ENCODE peak calls at places on chromosomes 12 and 14, in ten cellular contexts. D is GM23338, U is H1, Z is fibroblast of lung, J is neuronal stem cell, Q is DND-41, H is mesenchymal stem cell, L is SK-N-SH, T is PC-9, Y is GM23248. P is an unnamed sample.

GRCh38 chr12:54683388-54683787 is 35.2 kb upstream of the DCD start:
- DNase-seq in D (peak), U (no peak), Z (no peak), J (no peak), Q (no peak), H (no peak), L (no peak), T (no peak), Y (no peak), P (no peak)

GRCh38 chr14:21874167-21874566 is 200.5 kb upstream of the OR4E1 start:
- DNase-seq in D (no peak), U (no peak), Z (no peak), J (no peak), Q (peak), H (no peak), L (no peak), T (no peak), Y (no peak), P (no peak)

GRCh38 chr12:106903241-106903950 is 52.3 kb upstream of the TMEM263 start:
- DNase-seq in D (peak), U (peak), Z (peak), J (peak), Q (peak), H (peak), L (peak), T (no peak), Y (peak), P (peak)

GRCh38 chr14:76348898-76349297 is 27.0 kb upstream of the ESRRB start:
- DNase-seq in D (peak), U (no peak), Z (peak), J (peak), Q (no peak), H (peak), L (peak), T (no peak), Y (peak), P (peak)

GRCh38 chr12:131499160-131499863 is 211.6 kb upstream of the SFSWAP start:
- DNase-seq in D (no peak), U (no peak), Z (no peak), J (no peak), Q (no peak), H (no peak), L (no peak), T (no peak), Y (peak), P (no peak)

GRCh38 chr12:102879144-102879763 is 37.8 kb downstream of the PAH start:
- DNase-seq in D (peak), U (peak), Z (peak), J (peak), Q (peak), H (no peak), L (peak), T (peak), Y (peak), P (peak)

GRCh38 chr14:32010561-32011188 is 66.4 kb upstream of the ARHGAP5 start:
- DNase-seq in D (no peak), U (no peak), Z (peak), J (no peak), Q (no peak), H (peak), L (peak), T (peak), Y (peak), P (peak)

GRCh38 chr12:10771132-10771733 is 31.2 kb downstream of the TAS2R7 start:
- DNase-seq in D (peak), U (no peak), Z (peak), J (peak), Q (no peak), H (peak), L (peak), T (no peak), Y (peak), P (peak)

GRCh38 chr12:15706010-15706676 is 83.0 kb downstream of the EPS8 start:
- DNase-seq in D (peak), U (no peak), Z (no peak), J (no peak), Q (no peak), H (no peak), L (no peak), T (no peak), Y (no peak), P (no peak)

GRCh38 chr14:56357478-56357877 is 222.1 kb upstream of the TMEM260 start:
- DNase-seq in D (no peak), U (no peak), Z (no peak), J (no peak), Q (no peak), H (no peak), L (no peak), T (no peak), Y (no peak), P (no peak)

GRCh38 chr14:50806241-50806933 is 24.6 kb downstream of the NIN start:
- DNase-seq in D (no peak), U (no peak), Z (no peak), J (no peak), Q (no peak), H (no peak), L (no peak), T (no peak), Y (no peak), P (no peak)

GRCh38 chr14:105117710-105118385 is 50.7 kb downstream of the JAG2 start:
- DNase-seq in D (no peak), U (no peak), Z (no peak), J (no peak), Q (no peak), H (no peak), L (no peak), T (no peak), Y (no peak), P (no peak)

GRCh38 chr12:11779286-11779685 is 129.8 kb downstream of the ETV6 start:
- DNase-seq in D (no peak), U (no peak), Z (peak), J (no peak), Q (no peak), H (peak), L (no peak), T (no peak), Y (peak), P (no peak)

GRCh38 chr12:112314981-112315380 is 67.2 kb downstream of the HECTD4 start:
- DNase-seq in D (no peak), U (no peak), Z (peak), J (no peak), Q (no peak), H (no peak), L (no peak), T (no peak), Y (no peak), P (peak)

GRCh38 chr14:23551266-23552028 is at the start of gene ZFHX2:
- DNase-seq in D (peak), U (peak), Z (peak), J (peak), Q (peak), H (peak), L (peak), T (peak), Y (peak), P (peak)

GRCh38 chr12:126772171-126772864 is 1494.7 kb upstream of the TMEM132C start:
- DNase-seq in D (no peak), U (no peak), Z (peak), J (no peak), Q (peak), H (no peak), L (no peak), T (peak), Y (peak), P (peak)

GRCh38 chr12:15364221-15365170 is 42.2 kb downstream of the PTPRO start:
- DNase-seq in D (no peak), U (no peak), Z (peak), J (no peak), Q (no peak), H (no peak), L (no peak), T (peak), Y (peak), P (peak)

GRCh38 chr12:63997198-63997597 is 152.7 kb downstream of the SRGAP1 start:
- DNase-seq in D (no peak), U (no peak), Z (no peak), J (no peak), Q (no peak), H (no peak), L (no peak), T (no peak), Y (no peak), P (peak)

GRCh38 chr12:112570096-112570495 is 151.3 kb downstream of the PTPN11 start:
- DNase-seq in D (no peak), U (no peak), Z (no peak), J (no peak), Q (no peak), H (no peak), L (no peak), T (no peak), Y (no peak), P (no peak)

GRCh38 chr12:30106204-30106603 is 322.5 kb upstream of the TMTC1 start:
- DNase-seq in D (no peak), U (no peak), Z (no peak), J (no peak), Q (no peak), H (no peak), L (no peak), T (no peak), Y (no peak), P (no peak)

GRCh38 chr12:102548543-102548942 is 68.2 kb upstream of the IGF1 start:
- DNase-seq in D (no peak), U (no peak), Z (no peak), J (no peak), Q (no peak), H (no peak), L (no peak), T (no peak), Y (no peak), P (no peak)

GRCh38 chr14:73455294-73455693 is 3.1 kb downstream of the NUMB start:
- DNase-seq in D (no peak), U (no peak), Z (no peak), J (no peak), Q (no peak), H (no peak), L (no peak), T (no peak), Y (no peak), P (no peak)

GRCh38 chr12:30420561-30420960 is 275.1 kb downstream of the IPO8 start:
- DNase-seq in D (no peak), U (no peak), Z (peak), J (no peak), Q (no peak), H (no peak), L (no peak), T (no peak), Y (peak), P (peak)

GRCh38 chr12:108911915-108912314 is 32.0 kb downstream of the DAO start:
- DNase-seq in D (no peak), U (no peak), Z (no peak), J (no peak), Q (no peak), H (no peak), L (no peak), T (peak), Y (no peak), P (peak)

GRCh38 chr12:65534105-65534841 is 255.8 kb downstream of the MSRB3 start:
- DNase-seq in D (no peak), U (no peak), Z (no peak), J (no peak), Q (no peak), H (peak), L (no peak), T (no peak), Y (no peak), P (no peak)

GRCh38 chr14:65070710-65071033 is 31.6 kb downstream of the MAX start:
- DNase-seq in D (no peak), U (no peak), Z (no peak), J (no peak), Q (no peak), H (no peak), L (peak), T (no peak), Y (peak), P (no peak)

GRCh38 chr14:58765375-58765774 is 127.6 kb downstream of the DACT1 start:
- DNase-seq in D (no peak), U (no peak), Z (no peak), J (no peak), Q (no peak), H (peak), L (no peak), T (no peak), Y (no peak), P (no peak)

GRCh38 chr12:120758798-120759590 is 33.4 kb downstream of the ACADS start:
- DNase-seq in D (no peak), U (no peak), Z (no peak), J (no peak), Q (no peak), H (no peak), L (no peak), T (no peak), Y (no peak), P (no peak)

GRCh38 chr12:79548525-79548924 is 142.2 kb downstream of the PAWR start:
- DNase-seq in D (peak), U (no peak), Z (no peak), J (no peak), Q (no peak), H (no peak), L (no peak), T (no peak), Y (no peak), P (no peak)

GRCh38 chr12:79547044-79547734 is 143.6 kb downstream of the PAWR start:
- DNase-seq in D (peak), U (peak), Z (peak), J (peak), Q (no peak), H (no peak), L (no peak), T (peak), Y (peak), P (peak)

GRCh38 chr12:79547735-79548347 is 142.9 kb downstream of the PAWR start:
- DNase-seq in D (peak), U (no peak), Z (peak), J (peak), Q (peak), H (peak), L (peak), T (peak), Y (peak), P (no peak)

GRCh38 chr12:79552186-79552585 is 138.6 kb downstream of the PAWR start:
- DNase-seq in D (no peak), U (no peak), Z (peak), J (no peak), Q (no peak), H (no peak), L (no peak), T (no peak), Y (peak), P (no peak)

GRCh38 chr12:79549531-79550271 is 141.1 kb downstream of the PAWR start:
- DNase-seq in D (no peak), U (no peak), Z (peak), J (no peak), Q (no peak), H (peak), L (no peak), T (peak), Y (peak), P (no peak)
- H3K27ac ChIP-seq in D (peak), U (no peak), Z (no peak), J (peak), Q (no peak), H (peak), L (no peak), T (peak), Y (peak), P (peak)

GRCh38 chr12:90979936-90980335 is 24.8 kb downstream of the EPYC start:
- DNase-seq in D (no peak), U (no peak), Z (no peak), J (no peak), Q (no peak), H (peak), L (no peak), T (no peak), Y (peak), P (no peak)
- H2AFZ ChIP-seq in D (no peak), U (no peak), Z (no peak), J (no peak), Q (no peak), H (no peak), L (no peak), T (no peak), Y (peak), P (no peak)

DNA sequence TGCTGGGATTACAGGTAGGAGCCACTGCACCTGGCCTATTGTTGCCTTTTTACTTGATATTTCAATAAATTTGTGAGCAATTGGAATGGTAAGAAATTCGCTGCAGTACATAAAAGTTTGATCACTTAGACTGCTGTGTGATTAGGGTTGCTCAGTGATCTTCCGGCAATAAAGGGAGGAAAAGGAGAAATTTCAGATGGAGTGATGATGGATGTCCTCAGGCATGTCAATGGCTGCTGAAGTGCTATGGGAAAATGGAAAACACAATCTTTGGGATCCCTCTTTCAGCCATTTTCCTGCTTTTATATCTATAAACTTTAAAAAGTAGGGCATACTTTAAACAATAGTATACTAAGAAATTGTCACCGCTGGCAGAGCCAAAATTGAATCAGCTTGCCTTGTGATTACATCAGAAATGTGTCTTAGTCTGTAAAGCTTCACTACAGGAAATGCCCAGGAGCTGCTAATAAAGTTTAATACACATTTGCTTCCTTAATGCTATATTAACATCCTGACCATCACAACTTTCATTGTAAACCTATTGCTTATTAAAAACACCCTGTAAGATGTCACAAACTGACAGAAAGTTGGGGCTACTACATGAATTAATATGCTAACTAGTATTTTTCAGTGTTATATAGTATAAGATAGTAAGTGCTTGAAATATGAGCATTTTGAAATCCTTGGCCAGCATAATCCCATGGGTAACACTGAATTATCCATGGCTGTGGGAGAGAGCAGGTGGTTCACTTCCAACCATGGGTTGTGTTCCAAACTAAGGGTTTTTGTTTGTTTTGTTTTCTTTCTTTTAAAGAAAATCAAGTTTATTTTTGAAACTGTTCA is 13.8 kb upstream of the FBXL14 start:
- DNase-seq in D (no peak), U (no peak), Z (no peak), J (no peak), Q (no peak), H (no peak), L (no peak), T (no peak), Y (peak), P (no peak)
- H3K27ac ChIP-seq in D (no peak), U (no peak), Z (no peak), J (no peak), Q (no peak), H (no peak), L (no peak), T (peak), Y (peak), P (no peak)

DNA sequence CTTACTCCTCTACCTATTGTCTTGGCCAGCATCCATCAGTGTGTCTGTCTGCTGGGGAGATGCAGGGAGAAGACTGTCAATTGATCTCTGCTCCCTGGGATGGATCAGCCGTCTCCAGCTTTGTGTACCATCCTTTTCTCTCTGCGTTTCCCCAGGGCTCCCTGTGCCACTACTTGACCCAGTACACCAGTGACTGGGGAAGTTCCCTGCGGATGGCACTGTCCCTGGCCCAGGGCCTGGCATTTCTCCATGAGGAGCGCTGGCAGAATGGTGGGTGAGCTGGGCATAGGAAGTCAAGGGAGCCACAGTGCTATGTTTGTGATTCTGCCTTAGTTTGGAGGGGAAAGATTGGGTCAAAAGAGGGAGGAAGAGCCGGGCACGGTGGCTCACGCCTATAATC is 5.1 kb downstream of the AMHR2 start:
- DNase-seq in D (no peak), U (no peak), Z (no peak), J (no peak), Q (no peak), H (no peak), L (no peak), T (no peak), Y (no peak), P (no peak)
- H2AFZ ChIP-seq in D (no peak), U (no peak), Z (no peak), J (no peak), Q (no peak), H (no peak), L (no peak), T (no peak), Y (no peak), P (no peak)

GRCh38 chr12:45572114-45572513 is 157.4 kb upstream of the ARID2 start:
- DNase-seq in D (no peak), U (no peak), Z (no peak), J (no peak), Q (no peak), H (no peak), L (no peak), T (peak), Y (no peak), P (no peak)
- H3K27ac ChIP-seq in D (no peak), U (no peak), Z (no peak), J (no peak), Q (no peak), H (no peak), L (no peak), T (no peak), Y (no peak), P (no peak)

GRCh38 chr12:117000316-117000715 is 89.6 kb downstream of the FBXW8 start:
- DNase-seq in D (peak), U (no peak), Z (no peak), J (no peak), Q (no peak), H (no peak), L (no peak), T (no peak), Y (no peak), P (no peak)

GRCh38 chr12:116996058-116996457 is 85.3 kb downstream of the FBXW8 start:
- DNase-seq in D (no peak), U (no peak), Z (no peak), J (no peak), Q (no peak), H (no peak), L (no peak), T (no peak), Y (no peak), P (no peak)

GRCh38 chr12:116999066-116999465 is 88.3 kb downstream of the FBXW8 start:
- DNase-seq in D (no peak), U (no peak), Z (no peak), J (no peak), Q (no peak), H (no peak), L (no peak), T (no peak), Y (no peak), P (no peak)

GRCh38 chr12:116990971-116991966 is 80.5 kb downstream of the FBXW8 start:
- DNase-seq in D (no peak), U (no peak), Z (peak), J (no peak), Q (no peak), H (no peak), L (no peak), T (no peak), Y (peak), P (no peak)

DNA sequence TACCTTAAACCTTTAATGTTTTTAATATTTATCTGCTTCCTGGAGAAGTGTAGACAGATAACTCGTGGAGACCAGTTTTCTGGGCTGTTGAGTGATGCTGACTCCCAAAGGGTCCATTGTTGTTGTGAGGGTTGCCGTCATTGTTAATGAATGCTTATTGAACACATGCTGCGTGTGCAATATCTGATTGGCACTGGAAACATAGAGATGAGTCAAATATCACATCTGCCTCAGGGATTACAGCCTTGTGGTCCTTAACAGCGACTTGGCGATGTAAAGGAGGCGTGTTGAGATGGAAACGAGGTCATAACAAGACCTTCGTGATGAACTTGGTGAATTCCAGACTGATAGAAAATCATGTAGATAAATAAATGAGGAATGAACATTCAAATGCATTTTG is 85.9 kb downstream of the FBXW8 start:
- DNase-seq in D (no peak), U (no peak), Z (peak), J (no peak), Q (no peak), H (no peak), L (peak), T (no peak), Y (no peak), P (no peak)
- H2AFZ ChIP-seq in D (no peak), U (no peak), Z (no peak), J (no peak), Q (no peak), H (no peak), L (no peak), T (no peak), Y (no peak), P (no peak)

P was measured in mammary epithelial cell.